ENCODE peak calls at places on chromosomes 4 and X, in nine cellular contexts. One of them, this sample, is unnamed.

GRCh38 chr4:104751468-104751867 is 256.8 kb upstream of the CXXC4 start:
- DNase-seq in stimulated activated CD8-positive, alpha-beta memory T cell treated with anti-CD3 and anti-CD28 coated beads, Interleukin-12 subunit alpha, Interleukin-12 subunit beta, amount 100 ng/mL, for 4 hours: no peak
- DNase-seq in activated T-helper 1 cell treated with Interleukin-2 at 50 U/mL for 16 hours: no peak
- DNase-seq in NCI-H1436: no peak
- DNase-seq in coronary artery: no peak
- DNase-seq in AG04450: no peak
- DNase-seq in T-helper 2 cell: no peak
- DNase-seq in cardiac muscle cell: no peak
- DNase-seq in skeletal muscle cell: no peak
- DNase-seq in this sample: no peak

GRCh38 chr4:2068566-2068965 is 9.4 kb downstream of the NAT8L start:
- DNase-seq in coronary artery: no peak
- DNase-seq in skeletal muscle cell: no peak
- DNase-seq in stimulated activated CD8-positive, alpha-beta memory T cell treated with anti-CD3 and anti-CD28 coated beads, Interleukin-12 subunit alpha, Interleukin-12 subunit beta, amount 100 ng/mL, for 4 hours: no peak
- DNase-seq in cardiac muscle cell: no peak
- DNase-seq in activated T-helper 1 cell treated with Interleukin-2 at 50 U/mL for 16 hours: no peak
- DNase-seq in AG04450: no peak
- DNase-seq in T-helper 2 cell: no peak
- DNase-seq in NCI-H1436: no peak
- DNase-seq in this sample: no peak

GRCh38 chr4:1866095-1866755 is 5.0 kb upstream of the NSD2 start:
- DNase-seq in skeletal muscle cell: no peak
- DNase-seq in activated T-helper 1 cell treated with Interleukin-2 at 50 U/mL for 16 hours: no peak
- DNase-seq in T-helper 2 cell: no peak
- DNase-seq in AG04450: no peak
- DNase-seq in NCI-H1436: no peak
- DNase-seq in coronary artery: no peak
- DNase-seq in cardiac muscle cell: no peak
- DNase-seq in stimulated activated CD8-positive, alpha-beta memory T cell treated with anti-CD3 and anti-CD28 coated beads, Interleukin-12 subunit alpha, Interleukin-12 subunit beta, amount 100 ng/mL, for 4 hours: no peak
- DNase-seq in this sample: no peak

GRCh38 chr4:154456889-154457288 is 34.7 kb downstream of the DCHS2 start:
- DNase-seq in AG04450: no peak
- DNase-seq in cardiac muscle cell: no peak
- DNase-seq in NCI-H1436: no peak
- DNase-seq in activated T-helper 1 cell treated with Interleukin-2 at 50 U/mL for 16 hours: no peak
- DNase-seq in skeletal muscle cell: no peak
- DNase-seq in stimulated activated CD8-positive, alpha-beta memory T cell treated with anti-CD3 and anti-CD28 coated beads, Interleukin-12 subunit alpha, Interleukin-12 subunit beta, amount 100 ng/mL, for 4 hours: no peak
- DNase-seq in T-helper 2 cell: no peak
- DNase-seq in coronary artery: no peak
- DNase-seq in this sample: no peak

GRCh38 chr4:960140-960735 is 13.1 kb downstream of the DGKQ start:
- DNase-seq in NCI-H1436: no peak
- DNase-seq in AG04450: no peak
- DNase-seq in coronary artery: no peak
- DNase-seq in cardiac muscle cell: no peak
- DNase-seq in T-helper 2 cell: no peak
- DNase-seq in skeletal muscle cell: no peak
- DNase-seq in stimulated activated CD8-positive, alpha-beta memory T cell treated with anti-CD3 and anti-CD28 coated beads, Interleukin-12 subunit alpha, Interleukin-12 subunit beta, amount 100 ng/mL, for 4 hours: no peak
- DNase-seq in activated T-helper 1 cell treated with Interleukin-2 at 50 U/mL for 16 hours: no peak
- DNase-seq in this sample: no peak

GRCh38 chr4:94957030-94957429 is 199.3 kb downstream of the BMPR1B start:
- DNase-seq in T-helper 2 cell: no peak
- DNase-seq in AG04450: no peak
- DNase-seq in cardiac muscle cell: peak
- DNase-seq in activated T-helper 1 cell treated with Interleukin-2 at 50 U/mL for 16 hours: no peak
- DNase-seq in coronary artery: no peak
- DNase-seq in NCI-H1436: no peak
- DNase-seq in stimulated activated CD8-positive, alpha-beta memory T cell treated with anti-CD3 and anti-CD28 coated beads, Interleukin-12 subunit alpha, Interleukin-12 subunit beta, amount 100 ng/mL, for 4 hours: no peak
- DNase-seq in skeletal muscle cell: no peak
- DNase-seq in this sample: no peak

GRCh38 chr4:94014484-94015136 is 186.1 kb downstream of the ATOH1 start:
- DNase-seq in cardiac muscle cell: no peak
- DNase-seq in AG04450: no peak
- DNase-seq in stimulated activated CD8-positive, alpha-beta memory T cell treated with anti-CD3 and anti-CD28 coated beads, Interleukin-12 subunit alpha, Interleukin-12 subunit beta, amount 100 ng/mL, for 4 hours: no peak
- DNase-seq in T-helper 2 cell: no peak
- DNase-seq in activated T-helper 1 cell treated with Interleukin-2 at 50 U/mL for 16 hours: no peak
- DNase-seq in coronary artery: no peak
- DNase-seq in NCI-H1436: no peak
- DNase-seq in skeletal muscle cell: no peak
- DNase-seq in this sample: no peak

GRCh38 chr4:7635435-7635834 is 200.7 kb upstream of the PSAPL1 start:
- DNase-seq in activated T-helper 1 cell treated with Interleukin-2 at 50 U/mL for 16 hours: no peak
- DNase-seq in cardiac muscle cell: no peak
- DNase-seq in stimulated activated CD8-positive, alpha-beta memory T cell treated with anti-CD3 and anti-CD28 coated beads, Interleukin-12 subunit alpha, Interleukin-12 subunit beta, amount 100 ng/mL, for 4 hours: no peak
- DNase-seq in NCI-H1436: no peak
- DNase-seq in coronary artery: no peak
- DNase-seq in AG04450: no peak
- DNase-seq in T-helper 2 cell: no peak
- DNase-seq in skeletal muscle cell: no peak
- DNase-seq in this sample: no peak

GRCh38 chr4:15385515-15385914 is 42.3 kb upstream of the C1QTNF7 start:
- DNase-seq in skeletal muscle cell: no peak
- DNase-seq in stimulated activated CD8-positive, alpha-beta memory T cell treated with anti-CD3 and anti-CD28 coated beads, Interleukin-12 subunit alpha, Interleukin-12 subunit beta, amount 100 ng/mL, for 4 hours: no peak
- DNase-seq in coronary artery: no peak
- DNase-seq in AG04450: no peak
- DNase-seq in cardiac muscle cell: no peak
- DNase-seq in NCI-H1436: no peak
- DNase-seq in activated T-helper 1 cell treated with Interleukin-2 at 50 U/mL for 16 hours: no peak
- DNase-seq in T-helper 2 cell: no peak
- DNase-seq in this sample: no peak

GRCh38 chr4:125728568-125728967 is 413.8 kb downstream of the FAT4 start:
- DNase-seq in stimulated activated CD8-positive, alpha-beta memory T cell treated with anti-CD3 and anti-CD28 coated beads, Interleukin-12 subunit alpha, Interleukin-12 subunit beta, amount 100 ng/mL, for 4 hours: no peak
- DNase-seq in coronary artery: no peak
- DNase-seq in AG04450: peak
- DNase-seq in activated T-helper 1 cell treated with Interleukin-2 at 50 U/mL for 16 hours: no peak
- DNase-seq in skeletal muscle cell: peak
- DNase-seq in T-helper 2 cell: no peak
- DNase-seq in cardiac muscle cell: no peak
- DNase-seq in NCI-H1436: no peak
- DNase-seq in this sample: no peak

GRCh38 chr4:87530868-87531267 is 1.7 kb upstream of the SPARCL1 start:
- DNase-seq in skeletal muscle cell: peak
- DNase-seq in stimulated activated CD8-positive, alpha-beta memory T cell treated with anti-CD3 and anti-CD28 coated beads, Interleukin-12 subunit alpha, Interleukin-12 subunit beta, amount 100 ng/mL, for 4 hours: no peak
- DNase-seq in coronary artery: peak
- DNase-seq in T-helper 2 cell: no peak
- DNase-seq in cardiac muscle cell: no peak
- DNase-seq in activated T-helper 1 cell treated with Interleukin-2 at 50 U/mL for 16 hours: no peak
- DNase-seq in AG04450: no peak
- DNase-seq in NCI-H1436: no peak
- DNase-seq in this sample: no peak

GRCh38 chrX:12349201-12349600 is 210.9 kb downstream of the FRMPD4 start:
- DNase-seq in stimulated activated CD8-positive, alpha-beta memory T cell treated with anti-CD3 and anti-CD28 coated beads, Interleukin-12 subunit alpha, Interleukin-12 subunit beta, amount 100 ng/mL, for 4 hours: no peak
- DNase-seq in cardiac muscle cell: no peak
- DNase-seq in activated T-helper 1 cell treated with Interleukin-2 at 50 U/mL for 16 hours: no peak
- DNase-seq in NCI-H1436: no peak
- DNase-seq in T-helper 2 cell: no peak
- DNase-seq in skeletal muscle cell: no peak
- DNase-seq in coronary artery: no peak
- DNase-seq in AG04450: no peak
- DNase-seq in this sample: no peak

GRCh38 chr4:54322817-54323417 is 93.8 kb downstream of the PDGFRA start:
- DNase-seq in AG04450: peak
- DNase-seq in T-helper 2 cell: no peak
- DNase-seq in coronary artery: no peak
- DNase-seq in NCI-H1436: peak
- DNase-seq in skeletal muscle cell: peak
- DNase-seq in stimulated activated CD8-positive, alpha-beta memory T cell treated with anti-CD3 and anti-CD28 coated beads, Interleukin-12 subunit alpha, Interleukin-12 subunit beta, amount 100 ng/mL, for 4 hours: no peak
- DNase-seq in activated T-helper 1 cell treated with Interleukin-2 at 50 U/mL for 16 hours: no peak
- DNase-seq in cardiac muscle cell: peak
- DNase-seq in this sample: peak

GRCh38 chr4:105956566-105956965 is 61.3 kb downstream of the NPNT start:
- DNase-seq in stimulated activated CD8-positive, alpha-beta memory T cell treated with anti-CD3 and anti-CD28 coated beads, Interleukin-12 subunit alpha, Interleukin-12 subunit beta, amount 100 ng/mL, for 4 hours: no peak
- DNase-seq in coronary artery: no peak
- DNase-seq in T-helper 2 cell: no peak
- DNase-seq in skeletal muscle cell: no peak
- DNase-seq in cardiac muscle cell: no peak
- DNase-seq in NCI-H1436: peak
- DNase-seq in AG04450: no peak
- DNase-seq in activated T-helper 1 cell treated with Interleukin-2 at 50 U/mL for 16 hours: no peak
- DNase-seq in this sample: no peak

GRCh38 chr4:187294861-187295260 is 571.2 kb upstream of the FAT1 start:
- DNase-seq in stimulated activated CD8-positive, alpha-beta memory T cell treated with anti-CD3 and anti-CD28 coated beads, Interleukin-12 subunit alpha, Interleukin-12 subunit beta, amount 100 ng/mL, for 4 hours: no peak
- DNase-seq in T-helper 2 cell: no peak
- DNase-seq in coronary artery: no peak
- DNase-seq in AG04450: no peak
- DNase-seq in NCI-H1436: no peak
- DNase-seq in skeletal muscle cell: peak
- DNase-seq in activated T-helper 1 cell treated with Interleukin-2 at 50 U/mL for 16 hours: no peak
- DNase-seq in cardiac muscle cell: no peak
- DNase-seq in this sample: no peak

GRCh38 chr4:2250003-2250763 is 8.3 kb upstream of the HAUS3 start:
- DNase-seq in T-helper 2 cell: no peak
- DNase-seq in stimulated activated CD8-positive, alpha-beta memory T cell treated with anti-CD3 and anti-CD28 coated beads, Interleukin-12 subunit alpha, Interleukin-12 subunit beta, amount 100 ng/mL, for 4 hours: peak
- DNase-seq in activated T-helper 1 cell treated with Interleukin-2 at 50 U/mL for 16 hours: no peak
- DNase-seq in coronary artery: no peak
- DNase-seq in AG04450: no peak
- DNase-seq in cardiac muscle cell: no peak
- DNase-seq in skeletal muscle cell: no peak
- DNase-seq in NCI-H1436: no peak
- DNase-seq in this sample: no peak

GRCh38 chr4:2744576-2745270 is 11.4 kb downstream of the TNIP2 start:
- DNase-seq in skeletal muscle cell: no peak
- DNase-seq in T-helper 2 cell: no peak
- DNase-seq in activated T-helper 1 cell treated with Interleukin-2 at 50 U/mL for 16 hours: no peak
- DNase-seq in cardiac muscle cell: no peak
- DNase-seq in AG04450: no peak
- DNase-seq in stimulated activated CD8-positive, alpha-beta memory T cell treated with anti-CD3 and anti-CD28 coated beads, Interleukin-12 subunit alpha, Interleukin-12 subunit beta, amount 100 ng/mL, for 4 hours: no peak
- DNase-seq in coronary artery: no peak
- DNase-seq in NCI-H1436: no peak
- DNase-seq in this sample: no peak

GRCh38 chrX:119495734-119496520 is 27.7 kb downstream of the SLC25A5 start:
- DNase-seq in stimulated activated CD8-positive, alpha-beta memory T cell treated with anti-CD3 and anti-CD28 coated beads, Interleukin-12 subunit alpha, Interleukin-12 subunit beta, amount 100 ng/mL, for 4 hours: no peak
- DNase-seq in activated T-helper 1 cell treated with Interleukin-2 at 50 U/mL for 16 hours: no peak
- DNase-seq in skeletal muscle cell: no peak
- DNase-seq in NCI-H1436: no peak
- DNase-seq in T-helper 2 cell: no peak
- DNase-seq in cardiac muscle cell: no peak
- DNase-seq in AG04450: no peak
- DNase-seq in coronary artery: no peak
- DNase-seq in this sample: no peak

GRCh38 chr4:20256381-20256881 is 4.7 kb downstream of the SLIT2 start:
- DNase-seq in cardiac muscle cell: no peak
- DNase-seq in AG04450: no peak
- DNase-seq in skeletal muscle cell: no peak
- DNase-seq in coronary artery: no peak
- DNase-seq in NCI-H1436: no peak
- DNase-seq in T-helper 2 cell: no peak
- DNase-seq in stimulated activated CD8-positive, alpha-beta memory T cell treated with anti-CD3 and anti-CD28 coated beads, Interleukin-12 subunit alpha, Interleukin-12 subunit beta, amount 100 ng/mL, for 4 hours: no peak
- DNase-seq in activated T-helper 1 cell treated with Interleukin-2 at 50 U/mL for 16 hours: no peak
- DNase-seq in this sample: no peak

GRCh38 chr4:133565379-133565778 is 416.3 kb downstream of the PCDH10 start:
- DNase-seq in AG04450: no peak
- DNase-seq in cardiac muscle cell: no peak
- DNase-seq in coronary artery: no peak
- DNase-seq in stimulated activated CD8-positive, alpha-beta memory T cell treated with anti-CD3 and anti-CD28 coated beads, Interleukin-12 subunit alpha, Interleukin-12 subunit beta, amount 100 ng/mL, for 4 hours: no peak
- DNase-seq in NCI-H1436: peak
- DNase-seq in activated T-helper 1 cell treated with Interleukin-2 at 50 U/mL for 16 hours: no peak
- DNase-seq in skeletal muscle cell: no peak
- DNase-seq in T-helper 2 cell: no peak
- DNase-seq in this sample: no peak

GRCh38 chr4:123110685-123111084 is 188.3 kb upstream of the NUDT6 start:
- DNase-seq in skeletal muscle cell: no peak
- DNase-seq in AG04450: no peak
- DNase-seq in cardiac muscle cell: no peak
- DNase-seq in NCI-H1436: no peak
- DNase-seq in activated T-helper 1 cell treated with Interleukin-2 at 50 U/mL for 16 hours: no peak
- DNase-seq in T-helper 2 cell: no peak
- DNase-seq in stimulated activated CD8-positive, alpha-beta memory T cell treated with anti-CD3 and anti-CD28 coated beads, Interleukin-12 subunit alpha, Interleukin-12 subunit beta, amount 100 ng/mL, for 4 hours: no peak
- DNase-seq in coronary artery: no peak
- DNase-seq in this sample: no peak